ENCODE peak calls at places on chromosomes 4 and X, in ten cellular contexts. B is H1, F is GM12878, V is HCT116, A is endothelial cell of umbilical vein, D is breast epithelium, T is Panc1, S is SK-N-SH, U is spleen, O is transverse colon. J is an unnamed sample.

GRCh38 chrX:82589410-82589809 is 918.7 kb upstream of the POU3F4 start:
- DNase-seq in S (no peak), T (no peak), D (no peak), O (no peak), U (no peak), F (no peak), V (peak; percentile 6), A (no peak), B (no peak), J (no peak)

GRCh38 chr4:101274888-101275752 is 72.2 kb downstream of the PPP3CA start:
- DNase-seq in B (no peak), O (no peak), S (no peak), A (no peak), F (no peak), U (no peak), V (no peak), T (no peak), D (no peak), J (no peak)

GRCh38 chr4:22237846-22238513 is 277.9 kb downstream of the ADGRA3 start:
- DNase-seq in D (no peak), V (no peak), T (no peak), B (no peak), U (no peak), S (no peak), A (no peak), F (no peak), O (peak; percentile 32), J (no peak)

GRCh38 chr4:108351806-108352205 is 183.1 kb upstream of the LEF1 start:
- DNase-seq in O (no peak), S (no peak), U (no peak), D (no peak), F (no peak), A (no peak), V (no peak), T (no peak), B (no peak), J (no peak)

GRCh38 chr4:82431026-82431745 is 796 bp downstream of the ENOPH1 start:
- DNase-seq in V (no peak), F (no peak), D (no peak), T (no peak), A (no peak), B (no peak), O (peak; percentile 64), S (peak; percentile 67), U (peak; percentile 90), J (no peak)

GRCh38 chr4:151218343-151218742 is 58.6 kb upstream of the PRSS48 start:
- DNase-seq in O (no peak), S (no peak), U (no peak), A (peak; percentile 45), F (no peak), D (no peak), T (no peak), V (no peak), B (no peak), J (no peak)

GRCh38 chr4:38917481-38918025 is 49.9 kb downstream of the FAM114A1 start:
- DNase-seq in A (no peak), V (no peak), O (no peak), B (no peak), U (no peak), D (no peak), F (no peak), S (no peak), T (no peak), J (no peak)

GRCh38 chr4:182766851-182767250 is 150.3 kb downstream of the DCTD start:
- DNase-seq in S (no peak), V (no peak), U (no peak), F (no peak), T (no peak), O (no peak), A (no peak), B (no peak), D (no peak), J (no peak)

GRCh38 chr4:3791910-3792542 is 25.8 kb downstream of the ADRA2C start:
- DNase-seq in F (no peak), U (no peak), D (peak; percentile 64), V (no peak), O (peak; percentile 40), B (peak; percentile 95), T (no peak), A (peak; percentile 16), S (no peak), J (no peak)

GRCh38 chr4:2079926-2080325 is 20.8 kb downstream of the NAT8L start:
- DNase-seq in S (no peak), B (peak; percentile 27), U (peak; percentile 45), F (no peak), D (peak; percentile 39), O (peak; percentile 4), T (no peak), A (no peak), V (no peak), J (peak; percentile 49)

GRCh38 chr4:26176621-26177121 is 144.1 kb upstream of the RBPJ start:
- DNase-seq in V (no peak), B (no peak), S (no peak), F (no peak), A (no peak), D (no peak), T (no peak), U (no peak), O (no peak), J (no peak)

GRCh38 chr4:6889101-6889735 is 20.4 kb upstream of the TBC1D14 start:
- DNase-seq in V (no peak), F (no peak), T (no peak), D (no peak), U (no peak), O (no peak), B (no peak), S (no peak), A (no peak), J (peak; percentile 57)

DNA sequence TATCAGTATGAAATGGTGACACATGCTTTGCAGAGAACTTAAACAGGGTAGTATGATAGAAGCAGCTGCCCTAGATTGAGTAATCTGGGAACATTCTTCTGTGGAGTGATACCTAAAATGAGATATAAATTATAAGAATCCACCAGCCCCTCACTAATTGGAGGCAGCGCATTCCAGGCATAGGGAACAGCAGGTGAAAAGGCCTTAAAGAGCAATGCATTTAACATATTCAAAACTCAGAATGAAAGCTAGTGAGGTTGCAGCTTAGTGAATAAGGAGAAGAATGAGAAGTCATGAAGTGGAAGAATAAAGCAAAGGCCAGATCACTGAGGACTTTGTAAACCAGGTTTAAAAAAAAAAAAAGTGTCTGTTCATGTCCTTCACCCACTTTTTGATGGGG is 4.9 kb upstream of the ODAM start:
- DNase-seq in D (no peak), O (no peak), F (no peak), B (no peak), S (no peak), T (no peak), A (no peak), U (no peak), V (no peak), J (no peak)
- TF ChIP-seq CTCF in D (no peak), O (no peak), F (no peak), B (no peak), S (no peak), T (no peak), A (no peak), U (no peak), V (no peak), J (no peak)

DNA sequence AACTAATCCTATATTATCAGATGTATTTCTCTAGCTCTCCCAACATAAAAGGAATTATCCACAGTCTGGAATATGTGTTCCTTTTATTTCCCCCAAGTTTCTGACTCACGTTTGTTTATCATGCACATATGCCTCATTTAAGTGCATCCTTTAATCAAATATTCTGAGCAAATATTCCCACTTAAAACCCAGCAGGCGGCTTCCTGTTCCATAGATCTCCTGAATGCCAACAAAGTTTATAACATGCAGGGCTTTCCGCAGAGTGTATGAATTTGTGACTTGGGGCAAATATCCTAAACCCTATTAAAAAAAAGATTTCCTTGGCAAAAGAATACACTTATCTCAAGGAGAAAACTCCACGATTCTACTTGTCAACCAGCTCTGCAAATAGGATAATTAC is 16.9 kb downstream of the GLRA2 start:
- DNase-seq in D (no peak), S (no peak), A (no peak), U (no peak), V (no peak), F (no peak), T (no peak), B (no peak), O (no peak), J (no peak)
- TF ChIP-seq POLR2AphosphoS5 in D (no peak), S (no peak), A (no peak), U (no peak), V (no peak), F (no peak), T (no peak), B (no peak), O (no peak), J (no peak)

DNA sequence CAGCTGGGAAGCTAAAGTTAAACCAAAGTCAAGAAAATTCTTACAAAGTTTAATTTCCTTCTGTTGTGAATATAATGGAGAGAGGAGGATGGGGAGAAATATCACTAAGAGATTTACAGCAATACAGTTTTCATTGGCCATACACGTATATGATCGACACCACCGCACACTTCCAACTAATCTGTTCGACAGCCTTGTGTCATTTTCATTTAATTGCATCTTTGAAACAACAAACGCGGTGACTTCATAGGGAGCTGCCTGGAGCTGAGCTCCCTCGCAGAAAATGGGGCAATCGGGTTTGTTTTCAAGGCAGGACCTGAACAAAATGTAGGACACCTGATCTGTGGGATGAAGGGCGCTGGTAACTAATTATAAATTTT is 1.3 kb downstream of the PTPN13 start:
- DNase-seq in D (no peak), O (no peak), T (no peak), U (no peak), S (peak; percentile 12), B (no peak), F (no peak), A (peak; percentile 52), V (peak; percentile 8), J (no peak)
- H3K4me3 ChIP-seq in D (peak overlapping the region; percentile 80), O (peak overlapping the region; percentile 73), T (peak overlapping the region; percentile 84), U (peak overlapping the region; percentile 77), S (peak overlapping the region; percentile 77), B (peak overlapping the region; percentile 96), F (peak overlapping the region; percentile 48), A (peak overlapping the region; percentile 83), V (peak overlapping the region; percentile 84), J (peak overlapping the region; percentile 81)

DNA sequence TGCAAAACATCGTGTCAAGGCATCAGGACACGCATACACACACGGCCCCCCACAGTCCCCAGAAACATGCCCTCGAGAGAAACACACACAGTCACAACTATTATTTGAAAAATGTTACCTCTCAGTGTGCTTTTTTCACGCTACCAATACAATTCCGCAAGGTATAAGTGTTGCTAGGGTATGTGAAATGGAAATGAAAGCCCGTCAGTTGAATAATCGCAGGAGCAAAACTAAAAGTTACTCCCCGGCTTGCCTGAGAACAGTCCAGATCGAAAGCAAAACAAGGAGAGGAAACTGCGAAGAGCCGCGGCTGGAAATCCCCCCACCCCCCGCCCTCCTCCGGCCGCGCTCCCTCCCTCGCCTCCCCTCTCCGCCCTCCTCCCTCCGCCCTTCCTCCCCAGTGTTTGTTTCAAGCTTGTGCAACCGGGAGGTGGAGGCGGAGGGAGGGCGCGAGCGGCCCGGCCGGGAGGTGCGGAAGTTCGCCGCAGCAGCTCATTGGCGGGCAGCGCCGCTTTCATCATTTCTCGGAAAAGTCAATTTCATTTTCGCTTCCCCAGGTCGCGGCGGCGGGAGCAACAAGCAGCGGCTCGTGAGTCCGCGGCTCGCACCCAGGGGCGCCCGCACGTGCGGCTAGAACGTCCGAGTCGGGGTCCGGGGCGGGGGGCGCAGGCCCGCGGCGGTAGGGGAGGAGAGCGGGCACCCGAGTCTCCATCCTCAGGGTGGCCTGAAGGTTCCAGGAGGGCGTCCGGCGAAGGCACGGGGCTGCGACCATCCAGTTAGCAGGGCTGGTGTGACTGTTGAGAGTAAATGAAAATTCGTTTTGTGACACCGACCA is at the start of gene IRF2:
- DNase-seq in A (peak; percentile 98), D (peak; percentile 96), B (peak; percentile 84), F (peak; percentile 93), V (peak; percentile 71), O (peak; percentile 98), U (peak; percentile 99), T (peak; percentile 61), S (peak; percentile 99), J (peak; percentile 99)
- TF ChIP-seq CTCF in A (no peak), D (peak; percentile 36), B (no peak), F (no peak), V (no peak), O (peak; percentile 10), U (peak; percentile 59), T (no peak), S (no peak), J (no peak)